ENCODE peak calls at places on chromosomes 16 and 17, in ten cellular contexts. One of them, this sample, is unnamed.

GRCh38 chr17:79925242-79925957 is 86.2 kb upstream of the CBX4 start:
- DNase-seq in stimulated activated naive CD4-positive, alpha-beta T cell: no peak
- DNase-seq in A673: no peak
- DNase-seq in stimulated activated CD8-positive, alpha-beta memory T cell treated with anti-CD3 and anti-CD28 coated beads, Interleukin-7, amount 100 ng/mL, for 1 hour: no peak
- DNase-seq in NCI-H1105: no peak
- DNase-seq in stimulated activated CD4-positive, alpha-beta T cell treated with anti-CD3 and anti-CD28 coated beads, Interleukin-1b, Interleukin-23, amount 100 ng/mL, for 24 hours: no peak
- DNase-seq in GM10248: no peak
- DNase-seq in iris pigment epithelial cell: peak; percentile 41
- DNase-seq in endothelial cell: no peak
- DNase-seq in right cardiac atrium: peak; percentile 64
- DNase-seq in this sample: no peak

GRCh38 chr17:38747385-38748328 is 479 bp downstream of the PCGF2 start:
- DNase-seq in stimulated activated CD4-positive, alpha-beta T cell treated with anti-CD3 and anti-CD28 coated beads, Interleukin-1b, Interleukin-23, amount 100 ng/mL, for 24 hours: no peak
- DNase-seq in endothelial cell: peak; percentile 55
- DNase-seq in A673: peak; percentile 37
- DNase-seq in right cardiac atrium: peak; percentile 69
- DNase-seq in stimulated activated CD8-positive, alpha-beta memory T cell treated with anti-CD3 and anti-CD28 coated beads, Interleukin-7, amount 100 ng/mL, for 1 hour: no peak
- DNase-seq in NCI-H1105: no peak
- DNase-seq in stimulated activated naive CD4-positive, alpha-beta T cell: no peak
- DNase-seq in iris pigment epithelial cell: no peak
- DNase-seq in GM10248: peak; percentile 76
- DNase-seq in this sample: peak; percentile 42

GRCh38 chr17:46974086-46974485 is 5.0 kb downstream of the RPRML start:
- DNase-seq in stimulated activated CD8-positive, alpha-beta memory T cell treated with anti-CD3 and anti-CD28 coated beads, Interleukin-7, amount 100 ng/mL, for 1 hour: no peak
- DNase-seq in endothelial cell: no peak
- DNase-seq in stimulated activated naive CD4-positive, alpha-beta T cell: no peak
- DNase-seq in right cardiac atrium: no peak
- DNase-seq in A673: no peak
- DNase-seq in GM10248: no peak
- DNase-seq in stimulated activated CD4-positive, alpha-beta T cell treated with anti-CD3 and anti-CD28 coated beads, Interleukin-1b, Interleukin-23, amount 100 ng/mL, for 24 hours: no peak
- DNase-seq in iris pigment epithelial cell: no peak
- DNase-seq in NCI-H1105: no peak
- DNase-seq in this sample: no peak

GRCh38 chr17:40559016-40559853 is 6.0 kb downstream of the CCR7 start:
- DNase-seq in GM10248: no peak
- DNase-seq in iris pigment epithelial cell: no peak
- DNase-seq in endothelial cell: no peak
- DNase-seq in A673: no peak
- DNase-seq in stimulated activated naive CD4-positive, alpha-beta T cell: no peak
- DNase-seq in stimulated activated CD4-positive, alpha-beta T cell treated with anti-CD3 and anti-CD28 coated beads, Interleukin-1b, Interleukin-23, amount 100 ng/mL, for 24 hours: no peak
- DNase-seq in right cardiac atrium: no peak
- DNase-seq in stimulated activated CD8-positive, alpha-beta memory T cell treated with anti-CD3 and anti-CD28 coated beads, Interleukin-7, amount 100 ng/mL, for 1 hour: no peak
- DNase-seq in NCI-H1105: no peak
- DNase-seq in this sample: no peak

GRCh38 chr17:80832266-80832676 is 159.4 kb upstream of the CHMP6 start:
- DNase-seq in iris pigment epithelial cell: peak; percentile 87
- DNase-seq in right cardiac atrium: no peak
- DNase-seq in GM10248: no peak
- DNase-seq in A673: peak; percentile 57
- DNase-seq in endothelial cell: peak; percentile 17
- DNase-seq in NCI-H1105: peak; percentile 4
- DNase-seq in stimulated activated CD4-positive, alpha-beta T cell treated with anti-CD3 and anti-CD28 coated beads, Interleukin-1b, Interleukin-23, amount 100 ng/mL, for 24 hours: no peak
- DNase-seq in stimulated activated naive CD4-positive, alpha-beta T cell: no peak
- DNase-seq in stimulated activated CD8-positive, alpha-beta memory T cell treated with anti-CD3 and anti-CD28 coated beads, Interleukin-7, amount 100 ng/mL, for 1 hour: no peak
- DNase-seq in this sample: no peak

GRCh38 chr16:88770459-88771293 is 14.3 kb downstream of the PIEZO1 start:
- DNase-seq in A673: peak; percentile 98
- DNase-seq in stimulated activated CD8-positive, alpha-beta memory T cell treated with anti-CD3 and anti-CD28 coated beads, Interleukin-7, amount 100 ng/mL, for 1 hour: no peak
- DNase-seq in endothelial cell: no peak
- DNase-seq in NCI-H1105: no peak
- DNase-seq in iris pigment epithelial cell: peak; percentile 91
- DNase-seq in stimulated activated CD4-positive, alpha-beta T cell treated with anti-CD3 and anti-CD28 coated beads, Interleukin-1b, Interleukin-23, amount 100 ng/mL, for 24 hours: no peak
- DNase-seq in right cardiac atrium: peak; percentile 53
- DNase-seq in GM10248: no peak
- DNase-seq in stimulated activated naive CD4-positive, alpha-beta T cell: peak; percentile 31
- DNase-seq in this sample: peak; percentile 78

GRCh38 chr17:30299000-30299399 is 7.3 kb upstream of the BLMH start:
- DNase-seq in stimulated activated naive CD4-positive, alpha-beta T cell: no peak
- DNase-seq in stimulated activated CD8-positive, alpha-beta memory T cell treated with anti-CD3 and anti-CD28 coated beads, Interleukin-7, amount 100 ng/mL, for 1 hour: no peak
- DNase-seq in iris pigment epithelial cell: peak; percentile 29
- DNase-seq in endothelial cell: no peak
- DNase-seq in GM10248: no peak
- DNase-seq in A673: no peak
- DNase-seq in stimulated activated CD4-positive, alpha-beta T cell treated with anti-CD3 and anti-CD28 coated beads, Interleukin-1b, Interleukin-23, amount 100 ng/mL, for 24 hours: no peak
- DNase-seq in right cardiac atrium: no peak
- DNase-seq in NCI-H1105: no peak
- DNase-seq in this sample: no peak

GRCh38 chr16:81502396-81503060 is 57.9 kb downstream of the CMIP start:
- DNase-seq in GM10248: no peak
- DNase-seq in stimulated activated CD8-positive, alpha-beta memory T cell treated with anti-CD3 and anti-CD28 coated beads, Interleukin-7, amount 100 ng/mL, for 1 hour: no peak
- DNase-seq in endothelial cell: no peak
- DNase-seq in stimulated activated naive CD4-positive, alpha-beta T cell: no peak
- DNase-seq in right cardiac atrium: no peak
- DNase-seq in A673: no peak
- DNase-seq in iris pigment epithelial cell: no peak
- DNase-seq in NCI-H1105: no peak
- DNase-seq in stimulated activated CD4-positive, alpha-beta T cell treated with anti-CD3 and anti-CD28 coated beads, Interleukin-1b, Interleukin-23, amount 100 ng/mL, for 24 hours: no peak
- DNase-seq in this sample: no peak

GRCh38 chr17:2814049-2814448 is 17.8 kb downstream of the RAP1GAP2 start:
- DNase-seq in NCI-H1105: no peak
- DNase-seq in right cardiac atrium: no peak
- DNase-seq in A673: no peak
- DNase-seq in stimulated activated naive CD4-positive, alpha-beta T cell: no peak
- DNase-seq in iris pigment epithelial cell: no peak
- DNase-seq in GM10248: no peak
- DNase-seq in endothelial cell: no peak
- DNase-seq in stimulated activated CD4-positive, alpha-beta T cell treated with anti-CD3 and anti-CD28 coated beads, Interleukin-1b, Interleukin-23, amount 100 ng/mL, for 24 hours: no peak
- DNase-seq in stimulated activated CD8-positive, alpha-beta memory T cell treated with anti-CD3 and anti-CD28 coated beads, Interleukin-7, amount 100 ng/mL, for 1 hour: no peak
- DNase-seq in this sample: no peak

GRCh38 chr17:77203436-77203835 is 62.7 kb downstream of the SEC14L1 start:
- DNase-seq in A673: no peak
- DNase-seq in stimulated activated naive CD4-positive, alpha-beta T cell: no peak
- DNase-seq in GM10248: no peak
- DNase-seq in iris pigment epithelial cell: no peak
- DNase-seq in right cardiac atrium: no peak
- DNase-seq in stimulated activated CD4-positive, alpha-beta T cell treated with anti-CD3 and anti-CD28 coated beads, Interleukin-1b, Interleukin-23, amount 100 ng/mL, for 24 hours: no peak
- DNase-seq in endothelial cell: no peak
- DNase-seq in NCI-H1105: no peak
- DNase-seq in stimulated activated CD8-positive, alpha-beta memory T cell treated with anti-CD3 and anti-CD28 coated beads, Interleukin-7, amount 100 ng/mL, for 1 hour: no peak
- DNase-seq in this sample: no peak

GRCh38 chr16:28100810-28101532 is 37.5 kb upstream of the GSG1L start:
- DNase-seq in right cardiac atrium: no peak
- DNase-seq in stimulated activated CD8-positive, alpha-beta memory T cell treated with anti-CD3 and anti-CD28 coated beads, Interleukin-7, amount 100 ng/mL, for 1 hour: no peak
- DNase-seq in NCI-H1105: no peak
- DNase-seq in endothelial cell: no peak
- DNase-seq in GM10248: no peak
- DNase-seq in iris pigment epithelial cell: no peak
- DNase-seq in A673: no peak
- DNase-seq in stimulated activated CD4-positive, alpha-beta T cell treated with anti-CD3 and anti-CD28 coated beads, Interleukin-1b, Interleukin-23, amount 100 ng/mL, for 24 hours: no peak
- DNase-seq in stimulated activated naive CD4-positive, alpha-beta T cell: no peak
- DNase-seq in this sample: no peak

GRCh38 chr16:47716571-47716970 is 255.4 kb downstream of the PHKB start:
- DNase-seq in stimulated activated CD4-positive, alpha-beta T cell treated with anti-CD3 and anti-CD28 coated beads, Interleukin-1b, Interleukin-23, amount 100 ng/mL, for 24 hours: no peak
- DNase-seq in stimulated activated naive CD4-positive, alpha-beta T cell: no peak
- DNase-seq in A673: no peak
- DNase-seq in NCI-H1105: no peak
- DNase-seq in endothelial cell: no peak
- DNase-seq in iris pigment epithelial cell: peak; percentile 37
- DNase-seq in stimulated activated CD8-positive, alpha-beta memory T cell treated with anti-CD3 and anti-CD28 coated beads, Interleukin-7, amount 100 ng/mL, for 1 hour: no peak
- DNase-seq in right cardiac atrium: no peak
- DNase-seq in GM10248: no peak
- DNase-seq in this sample: no peak

GRCh38 chr16:31130336-31130812 is 5.2 kb downstream of the PRSS8 start:
- DNase-seq in stimulated activated CD4-positive, alpha-beta T cell treated with anti-CD3 and anti-CD28 coated beads, Interleukin-1b, Interleukin-23, amount 100 ng/mL, for 24 hours: no peak
- DNase-seq in stimulated activated naive CD4-positive, alpha-beta T cell: no peak
- DNase-seq in endothelial cell: no peak
- DNase-seq in stimulated activated CD8-positive, alpha-beta memory T cell treated with anti-CD3 and anti-CD28 coated beads, Interleukin-7, amount 100 ng/mL, for 1 hour: no peak
- DNase-seq in GM10248: no peak
- DNase-seq in A673: no peak
- DNase-seq in NCI-H1105: no peak
- DNase-seq in right cardiac atrium: no peak
- DNase-seq in iris pigment epithelial cell: no peak
- DNase-seq in this sample: peak; percentile 83

GRCh38 chr17:56629450-56630187 is 36.1 kb downstream of the NOG start:
- DNase-seq in A673: peak; percentile 30
- DNase-seq in GM10248: no peak
- DNase-seq in iris pigment epithelial cell: peak; percentile 53
- DNase-seq in endothelial cell: peak; percentile 27
- DNase-seq in NCI-H1105: no peak
- DNase-seq in stimulated activated CD4-positive, alpha-beta T cell treated with anti-CD3 and anti-CD28 coated beads, Interleukin-1b, Interleukin-23, amount 100 ng/mL, for 24 hours: no peak
- DNase-seq in right cardiac atrium: no peak
- DNase-seq in stimulated activated naive CD4-positive, alpha-beta T cell: peak; percentile 17
- DNase-seq in stimulated activated CD8-positive, alpha-beta memory T cell treated with anti-CD3 and anti-CD28 coated beads, Interleukin-7, amount 100 ng/mL, for 1 hour: no peak
- DNase-seq in this sample: no peak

GRCh38 chr16:26645629-26646028 is 421.1 kb upstream of the C16orf82 start:
- DNase-seq in stimulated activated naive CD4-positive, alpha-beta T cell: no peak
- DNase-seq in A673: peak; percentile 73
- DNase-seq in right cardiac atrium: no peak
- DNase-seq in endothelial cell: peak; percentile 58
- DNase-seq in stimulated activated CD4-positive, alpha-beta T cell treated with anti-CD3 and anti-CD28 coated beads, Interleukin-1b, Interleukin-23, amount 100 ng/mL, for 24 hours: peak; percentile 27
- DNase-seq in stimulated activated CD8-positive, alpha-beta memory T cell treated with anti-CD3 and anti-CD28 coated beads, Interleukin-7, amount 100 ng/mL, for 1 hour: no peak
- DNase-seq in GM10248: no peak
- DNase-seq in iris pigment epithelial cell: no peak
- DNase-seq in NCI-H1105: no peak
- DNase-seq in this sample: no peak

GRCh38 chr16:85915125-85915845 is 16.3 kb downstream of the IRF8 start:
- DNase-seq in stimulated activated CD4-positive, alpha-beta T cell treated with anti-CD3 and anti-CD28 coated beads, Interleukin-1b, Interleukin-23, amount 100 ng/mL, for 24 hours: no peak
- DNase-seq in right cardiac atrium: no peak
- DNase-seq in NCI-H1105: no peak
- DNase-seq in iris pigment epithelial cell: no peak
- DNase-seq in GM10248: no peak
- DNase-seq in A673: no peak
- DNase-seq in stimulated activated CD8-positive, alpha-beta memory T cell treated with anti-CD3 and anti-CD28 coated beads, Interleukin-7, amount 100 ng/mL, for 1 hour: no peak
- DNase-seq in stimulated activated naive CD4-positive, alpha-beta T cell: no peak
- DNase-seq in endothelial cell: no peak
- DNase-seq in this sample: peak; percentile 77

GRCh38 chr17:75159196-75160031 is 5.1 kb upstream of the JPT1 start:
- DNase-seq in stimulated activated CD8-positive, alpha-beta memory T cell treated with anti-CD3 and anti-CD28 coated beads, Interleukin-7, amount 100 ng/mL, for 1 hour: no peak
- DNase-seq in endothelial cell: no peak
- DNase-seq in iris pigment epithelial cell: peak; percentile 78
- DNase-seq in stimulated activated CD4-positive, alpha-beta T cell treated with anti-CD3 and anti-CD28 coated beads, Interleukin-1b, Interleukin-23, amount 100 ng/mL, for 24 hours: no peak
- DNase-seq in GM10248: no peak
- DNase-seq in right cardiac atrium: no peak
- DNase-seq in stimulated activated naive CD4-positive, alpha-beta T cell: no peak
- DNase-seq in NCI-H1105: no peak
- DNase-seq in A673: no peak
- DNase-seq in this sample: no peak

GRCh38 chr17:48228720-48229119 is 121.2 kb downstream of the SNX11 start:
- DNase-seq in A673: no peak
- DNase-seq in right cardiac atrium: no peak
- DNase-seq in iris pigment epithelial cell: no peak
- DNase-seq in stimulated activated naive CD4-positive, alpha-beta T cell: no peak
- DNase-seq in NCI-H1105: no peak
- DNase-seq in stimulated activated CD8-positive, alpha-beta memory T cell treated with anti-CD3 and anti-CD28 coated beads, Interleukin-7, amount 100 ng/mL, for 1 hour: no peak
- DNase-seq in endothelial cell: no peak
- DNase-seq in GM10248: no peak
- DNase-seq in stimulated activated CD4-positive, alpha-beta T cell treated with anti-CD3 and anti-CD28 coated beads, Interleukin-1b, Interleukin-23, amount 100 ng/mL, for 24 hours: no peak
- DNase-seq in this sample: no peak

GRCh38 chr16:66486773-66487579 is 59.9 kb downstream of the BEAN1 start:
- DNase-seq in stimulated activated CD4-positive, alpha-beta T cell treated with anti-CD3 and anti-CD28 coated beads, Interleukin-1b, Interleukin-23, amount 100 ng/mL, for 24 hours: no peak
- DNase-seq in A673: no peak
- DNase-seq in GM10248: no peak
- DNase-seq in iris pigment epithelial cell: peak; percentile 86
- DNase-seq in stimulated activated naive CD4-positive, alpha-beta T cell: no peak
- DNase-seq in NCI-H1105: no peak
- DNase-seq in right cardiac atrium: peak; percentile 48
- DNase-seq in stimulated activated CD8-positive, alpha-beta memory T cell treated with anti-CD3 and anti-CD28 coated beads, Interleukin-7, amount 100 ng/mL, for 1 hour: no peak
- DNase-seq in endothelial cell: no peak
- DNase-seq in this sample: peak; percentile 63

GRCh38 chr17:81386646-81387234 is 8.5 kb upstream of the BAHCC1 start:
- DNase-seq in GM10248: no peak
- DNase-seq in A673: no peak
- DNase-seq in NCI-H1105: peak; percentile 45
- DNase-seq in stimulated activated naive CD4-positive, alpha-beta T cell: no peak
- DNase-seq in stimulated activated CD4-positive, alpha-beta T cell treated with anti-CD3 and anti-CD28 coated beads, Interleukin-1b, Interleukin-23, amount 100 ng/mL, for 24 hours: no peak
- DNase-seq in stimulated activated CD8-positive, alpha-beta memory T cell treated with anti-CD3 and anti-CD28 coated beads, Interleukin-7, amount 100 ng/mL, for 1 hour: no peak
- DNase-seq in iris pigment epithelial cell: no peak
- DNase-seq in right cardiac atrium: peak; percentile 58
- DNase-seq in endothelial cell: no peak
- DNase-seq in this sample: no peak

GRCh38 chr17:43755389-43755875 is 3.2 kb downstream of the SOST start:
- DNase-seq in endothelial cell: peak; percentile 54
- DNase-seq in stimulated activated CD8-positive, alpha-beta memory T cell treated with anti-CD3 and anti-CD28 coated beads, Interleukin-7, amount 100 ng/mL, for 1 hour: no peak
- DNase-seq in A673: peak; percentile 8
- DNase-seq in stimulated activated CD4-positive, alpha-beta T cell treated with anti-CD3 and anti-CD28 coated beads, Interleukin-1b, Interleukin-23, amount 100 ng/mL, for 24 hours: no peak
- DNase-seq in stimulated activated naive CD4-positive, alpha-beta T cell: no peak
- DNase-seq in GM10248: no peak
- DNase-seq in right cardiac atrium: no peak
- DNase-seq in NCI-H1105: no peak
- DNase-seq in iris pigment epithelial cell: peak; percentile 28
- DNase-seq in this sample: no peak